ENCODE peak calls at places on chromosomes 7 and 10, in nine cellular contexts. E is HCEC 1CT; X is fibroblast of villous mesenchyme; U is hepatic stellate cell; N is MV-4-11; A is A549; Y is CD8-positive, alpha-beta T cell; F is T-cell; V is kidney. Q is an unnamed sample.
A peak's percentile ranks its signal among the peaks of the same experiment; 100 is the strongest.

GRCh38 chr7:68043546-68043945 is 1046.9 kb downstream of the TYW1 start:
- DNase-seq in Y (no peak), A (no peak), X (no peak), N (no peak), F (no peak), V (no peak), E (no peak), U (no peak), Q (no peak)

GRCh38 chr7:33495207-33495606 is 365.8 kb downstream of the BBS9 start:
- DNase-seq in X (no peak), A (no peak), F (no peak), V (no peak), E (no peak), N (no peak), Y (no peak), U (peak; percentile 17), Q (no peak)

GRCh38 chr7:24882989-24883631 is 96.9 kb downstream of the OSBPL3 start:
- DNase-seq in E (peak; percentile 84), Y (no peak), V (no peak), N (no peak), A (no peak), U (peak; percentile 19), F (no peak), X (peak; percentile 76), Q (no peak)

GRCh38 chr10:44955408-44956070 is 4.1 kb upstream of the RASSF4 start:
- DNase-seq in U (no peak), F (no peak), E (no peak), N (no peak), X (no peak), V (no peak), Y (no peak), A (no peak), Q (no peak)

GRCh38 chr7:36037121-36037662 is 115.9 kb upstream of the EEPD1 start:
- DNase-seq in F (no peak), N (peak; percentile 43), A (peak; percentile 92), U (peak; percentile 62), X (peak; percentile 91), E (no peak), Y (no peak), V (no peak), Q (no peak)

GRCh38 chr7:114128880-114129279 is 210.1 kb upstream of the PPP1R3A start:
- DNase-seq in A (no peak), V (no peak), E (no peak), N (no peak), X (no peak), Y (no peak), F (no peak), U (no peak), Q (no peak)

GRCh38 chr7:92595281-92595680 is 5.1 kb upstream of the FAM133B start:
- DNase-seq in V (no peak), A (no peak), Y (no peak), E (peak; percentile 70), U (no peak), N (no peak), X (peak; percentile 37), F (no peak), Q (no peak)

GRCh38 chr10:88232029-88232895 is 350.9 kb downstream of the RNLS start:
- DNase-seq in U (no peak), X (peak; percentile 37), E (no peak), F (no peak), Y (no peak), N (no peak), A (no peak), V (peak; percentile 85), Q (peak; percentile 67)

GRCh38 chr10:101367569-101368453 is 13.8 kb downstream of the BTRC start:
- DNase-seq in X (no peak), A (peak; percentile 71), V (no peak), U (peak; percentile 31), Y (no peak), N (no peak), E (peak; percentile 80), F (no peak), Q (no peak)

GRCh38 chr7:84294391-84294790 is 99.8 kb upstream of the SEMA3A start:
- DNase-seq in N (no peak), Y (no peak), U (no peak), A (no peak), X (no peak), E (no peak), F (no peak), V (no peak), Q (no peak)

GRCh38 chr7:94059747-94060146 is 55.6 kb upstream of the BET1 start:
- DNase-seq in F (no peak), U (no peak), N (peak; percentile 91), E (no peak), A (no peak), Y (no peak), V (no peak), X (peak; percentile 93), Q (no peak)

GRCh38 chr7:128775744-128776474 is at the start of gene OPN1SW:
- DNase-seq in Y (no peak), V (no peak), U (no peak), N (no peak), A (no peak), X (no peak), E (no peak), F (no peak), Q (no peak)

GRCh38 chr10:52703451-52703850 is 69.1 kb downstream of the MBL2 start:
- DNase-seq in V (no peak), F (no peak), Y (no peak), N (no peak), U (no peak), A (no peak), E (no peak), X (no peak), Q (no peak)

GRCh38 chr10:130809181-130809580 is 502.3 kb downstream of the TCERG1L start:
- DNase-seq in Y (no peak), N (no peak), A (no peak), F (no peak), E (no peak), V (no peak), X (no peak), U (no peak), Q (no peak)

GRCh38 chr7:28067171-28067570 is 113.4 kb downstream of the JAZF1 start:
- DNase-seq in N (no peak), F (no peak), X (no peak), E (no peak), U (no peak), Y (no peak), V (no peak), A (no peak), Q (no peak)

GRCh38 chr10:112953075-112953501 is 3.0 kb downstream of the TCF7L2 start:
- DNase-seq in A (no peak), Y (no peak), N (no peak), U (no peak), F (no peak), V (peak; percentile 83), X (peak; percentile 42), E (peak; percentile 38), Q (no peak)

GRCh38 chr7:36048141-36048901 is 104.7 kb upstream of the EEPD1 start:
- DNase-seq in A (no peak), Y (no peak), N (peak; percentile 53), E (peak; percentile 89), V (no peak), U (peak; percentile 77), X (peak; percentile 94), F (no peak), Q (no peak)

GRCh38 chr10:49264177-49264677 is 34.7 kb upstream of the C10orf71 start:
- DNase-seq in F (no peak), U (no peak), E (no peak), X (no peak), N (no peak), V (peak; percentile 48), Y (no peak), A (no peak), Q (no peak)

GRCh38 chr10:119211176-119211575 is 3.8 kb downstream of the GRK5 start:
- DNase-seq in U (peak; percentile 52), E (peak; percentile 77), F (no peak), N (no peak), Y (no peak), A (no peak), V (no peak), X (peak; percentile 91), Q (no peak)

GRCh38 chr7:105775580-105775979 is 100.8 kb downstream of the ATXN7L1 start:
- DNase-seq in F (no peak), U (no peak), X (peak; percentile 60), E (no peak), A (no peak), N (no peak), Y (no peak), V (no peak), Q (no peak)

GRCh38 chr7:105691029-105691691 is 109.9 kb upstream of the EFCAB10 start:
- DNase-seq in F (peak; percentile 58), X (peak; percentile 89), U (peak; percentile 53), N (peak; percentile 45), Y (peak; percentile 54), E (peak; percentile 53), A (no peak), V (no peak), Q (no peak)

GRCh38 chr7:141974831-141975230 is 1.3 kb upstream of the TAS2R38 start:
- DNase-seq in X (no peak), E (no peak), A (peak; percentile 63), V (no peak), U (no peak), N (no peak), Y (no peak), F (no peak), Q (peak; percentile 52)

GRCh38 chr10:99945286-99945685 is 64.5 kb downstream of the DNMBP start:
- DNase-seq in F (no peak), A (peak; percentile 60), U (peak; percentile 74), V (no peak), X (peak; percentile 89), Y (no peak), E (peak; percentile 84), N (no peak), Q (no peak)

Q was measured in Kasumi-1.